ENCODE peak calls at places on chromosomes 11 and 22, in nine cellular contexts. Y is body of pancreas, A is esophagus squamous epithelium, N is esophagus muscularis mucosa, V is Karpas-422, O is heart right ventricle, T is right atrium auricular region, B is hepatocyte, E is H1. D is an unnamed sample. For H3K4me1, the result is how much of the 10 kb centered on the place peaks cover.

GRCh38 chr11:99343117-99343516 is 322.4 kb downstream of the CNTN5 start:
- DNase-seq in Y (no peak), A (no peak), N (no peak), V (no peak), O (no peak), T (no peak), B (no peak), E (no peak), D (no peak)

GRCh38 chr11:69126286-69126685 is 29.4 kb upstream of the SMIM38 start:
- DNase-seq in Y (no peak), A (no peak), N (no peak), V (no peak), O (no peak), T (no peak), B (no peak), E (no peak), D (no peak)

GRCh38 chr11:19511413-19512183 is 201.0 kb upstream of the NAV2 start:
- DNase-seq in Y (no peak), A (no peak), N (no peak), V (no peak), O (peak), T (peak), B (no peak), E (no peak), D (no peak)

GRCh38 chr11:43547411-43547718 is 133.2 kb upstream of the HSD17B12 start:
- DNase-seq in Y (peak), A (no peak), N (no peak), V (no peak), O (no peak), T (no peak), B (peak), E (no peak), D (no peak)

GRCh38 chr11:114208371-114208770 is 87.8 kb upstream of the NNMT start:
- DNase-seq in Y (no peak), A (no peak), N (no peak), V (no peak), O (no peak), T (no peak), B (no peak), E (no peak), D (peak)

GRCh38 chr22:40156001-40156516 is 21.7 kb upstream of the TNRC6B start:
- DNase-seq in Y (peak), A (no peak), N (peak), V (peak), O (no peak), T (no peak), B (peak), E (peak), D (no peak)

GRCh38 chr11:74005721-74006517 is 3.0 kb downstream of the UCP3 start:
- DNase-seq in Y (no peak), A (no peak), N (no peak), V (no peak), O (no peak), T (no peak), B (no peak), E (no peak), D (no peak)

GRCh38 chr11:96103721-96104120 is 179.8 kb upstream of the MTMR2 start:
- DNase-seq in Y (no peak), A (no peak), N (no peak), V (no peak), O (no peak), T (no peak), B (no peak), E (no peak), D (no peak)

GRCh38 chr11:2271327-2272240 is 1.2 kb upstream of the ASCL2 start:
- DNase-seq in Y (no peak), A (no peak), N (peak), V (no peak), O (peak), T (no peak), B (no peak), E (no peak), D (no peak)

GRCh38 chr22:39579909-39580571 is 9.5 kb downstream of the CACNA1I start:
- DNase-seq in Y (no peak), A (no peak), N (no peak), V (no peak), O (no peak), T (no peak), B (no peak), E (no peak), D (no peak)

GRCh38 chr22:17581631-17582030 is 18.3 kb downstream of the SLC25A18 start:
- DNase-seq in Y (no peak), A (no peak), N (no peak), V (no peak), O (no peak), T (no peak), B (no peak), E (no peak), D (no peak)

GRCh38 chr11:19116971-19117759 is at the start of gene ZDHHC13:
- DNase-seq in Y (peak), A (peak), N (peak), V (peak), O (peak), T (peak), B (peak), E (peak), D (peak)

GRCh38 chr11:78131956-78132355 is 7.5 kb downstream of the ALG8 start:
- DNase-seq in Y (no peak), A (no peak), N (no peak), V (no peak), O (no peak), T (no peak), B (no peak), E (no peak), D (no peak)

GRCh38 chr11:60951909-60952741 is at the start of gene SLC15A3:
- DNase-seq in Y (no peak), A (peak), N (no peak), V (peak), O (peak), T (peak), B (no peak), E (no peak), D (no peak)

GRCh38 chr11:106088896-106089295 is 11.4 kb downstream of the AASDHPPT start:
- DNase-seq in Y (no peak), A (no peak), N (no peak), V (no peak), O (no peak), T (no peak), B (no peak), E (no peak), D (no peak)

GRCh38 chr11:77654770-77655434 is 17.3 kb upstream of the CLNS1A start:
- DNase-seq in Y (no peak), A (no peak), N (no peak), V (no peak), O (no peak), T (no peak), B (no peak), E (no peak), D (no peak)

GRCh38 chr22:42114721-42115120 is 15.9 kb downstream of the CYP2D6 start:
- DNase-seq in Y (peak), A (no peak), N (no peak), V (peak), O (no peak), T (no peak), B (peak), E (no peak), D (no peak)

GRCh38 chr11:123434262-123434661 is 4.2 kb downstream of the GRAMD1B start:
- DNase-seq in Y (no peak), A (no peak), N (no peak), V (peak), O (no peak), T (no peak), B (no peak), E (no peak), D (no peak)

GRCh38 chr11:15993360-15993759 is 363.0 kb downstream of the SOX6 start:
- DNase-seq in Y (no peak), A (no peak), N (no peak), V (no peak), O (no peak), T (no peak), B (no peak), E (no peak), D (no peak)

GRCh38 chr11:60169264-60169915 is 13.5 kb downstream of the MS4A6A start:
- DNase-seq in Y (peak), A (no peak), N (no peak), V (peak), O (peak), T (no peak), B (no peak), E (no peak), D (no peak)

GRCh38 chr11:89667001-89667400 is 43.1 kb upstream of the TRIM77 start:
- DNase-seq in Y (no peak), A (no peak), N (no peak), V (no peak), O (no peak), T (no peak), B (no peak), E (no peak), D (no peak)

GRCh38 chr11:75436806-75437205 is 3.8 kb upstream of the KLHL35 start:
- DNase-seq in Y (no peak), A (no peak), N (no peak), V (no peak), O (no peak), T (no peak), B (no peak), E (no peak), D (no peak)

GRCh38 chr11:110867951-110868350 is 155.7 kb upstream of the ARHGAP20 start:
- DNase-seq in Y (no peak), A (no peak), N (no peak), V (no peak), O (no peak), T (no peak), B (no peak), E (no peak), D (no peak)

GRCh38 chr11:123107945-123108344 is 46.0 kb upstream of the HSPA8 start:
- DNase-seq in Y (no peak), A (no peak), N (no peak), V (no peak), O (no peak), T (no peak), B (no peak), E (no peak), D (no peak)

GRCh38 chr11:58513747-58514367 is 6.0 kb upstream of the OR5B21 start:
- DNase-seq in Y (peak), A (no peak), N (no peak), V (peak), O (peak), T (no peak), B (peak), E (peak), D (no peak)

GRCh38 chr11:75625970-75626691 is 42.7 kb downstream of the MAP6 start:
- DNase-seq in Y (no peak), A (no peak), N (no peak), V (no peak), O (no peak), T (no peak), B (no peak), E (no peak), D (no peak)

GRCh38 chr22:44032126-44032730 is 8.1 kb downstream of the PARVB start:
- DNase-seq in Y (no peak), A (no peak), N (no peak), V (no peak), O (no peak), T (no peak), B (no peak), E (no peak), D (no peak)

GRCh38 chr11:102111011-102111786 is 952 bp downstream of the YAP1 start:
- DNase-seq in Y (peak), A (no peak), N (peak), V (no peak), O (peak), T (peak), B (peak), E (peak), D (no peak)

DNA sequence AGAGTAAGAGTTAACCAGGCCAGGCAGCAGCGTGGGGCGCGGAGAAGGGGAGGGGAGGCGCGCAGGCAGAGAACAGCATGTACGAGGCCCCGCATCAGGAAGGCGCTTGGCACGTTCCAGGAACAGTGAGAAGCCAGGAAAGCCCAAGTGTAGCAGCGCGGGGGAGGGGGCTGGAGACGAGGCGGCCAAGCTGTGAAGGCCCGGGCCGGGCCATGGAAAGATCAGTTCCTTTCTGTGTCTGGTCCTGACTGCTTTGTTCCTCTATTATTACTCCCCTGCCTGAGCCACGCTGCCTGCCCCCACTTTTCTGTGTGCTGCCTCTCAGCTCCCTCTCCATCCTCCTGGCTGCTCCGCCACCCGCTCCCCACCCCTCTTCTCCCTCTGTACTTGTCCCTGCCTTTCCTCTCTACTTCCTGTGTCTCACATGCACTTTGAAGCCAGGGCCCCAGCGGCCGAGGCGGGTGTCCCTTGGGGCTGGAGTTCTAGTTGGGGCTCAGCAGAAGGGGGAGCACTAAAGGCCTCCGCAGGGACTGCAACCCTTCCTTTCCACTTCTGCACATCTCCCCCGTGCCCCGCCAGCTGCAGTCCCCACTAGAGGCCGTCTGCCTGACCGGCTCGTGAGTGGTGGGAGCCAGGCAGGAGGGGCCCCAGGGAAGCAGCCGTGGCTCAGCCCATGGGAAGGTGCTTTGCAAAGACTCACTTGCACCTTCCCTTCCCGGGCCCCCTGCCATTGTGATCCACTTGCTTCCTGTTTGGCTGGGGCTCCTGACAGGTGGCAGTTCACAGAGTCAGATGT is 63.7 kb downstream of the PRDM11 start:
- DNase-seq in Y (peak), A (no peak), N (peak), V (peak), O (peak), T (peak), B (peak), E (no peak), D (no peak)
- H3K27ac ChIP-seq in Y (peak), A (peak), N (peak), V (no peak), O (peak), T (peak), B (peak), E (no peak), D (no peak)

GRCh38 chr11:118877487-118878173 is 6.1 kb upstream of the CXCR5 start:
- DNase-seq in Y (no peak), A (no peak), N (no peak), V (no peak), O (no peak), T (no peak), B (no peak), E (no peak), D (no peak)
- H3K4me1 ChIP-seq in Y (under half), A (under half), N (under half), V (under half), O (under half), T (under half), B (under half), E (under half), D (half or more)

GRCh38 chr22:31206896-31207687 is 5.0 kb upstream of the LIMK2 start:
- DNase-seq in Y (no peak), A (no peak), N (no peak), V (no peak), O (peak), T (no peak), B (no peak), E (no peak), D (no peak)
- H3K27ac ChIP-seq in Y (peak), A (peak), N (peak), V (no peak), O (peak), T (no peak), B (peak), E (no peak), D (no peak)

GRCh38 chr11:120707663-120708062 is 196.1 kb downstream of the GRIK4 start:
- DNase-seq in Y (no peak), A (no peak), N (no peak), V (no peak), O (no peak), T (no peak), B (no peak), E (no peak), D (no peak)
- H3K4me1 ChIP-seq in Y (under half), A (under half), N (under half), V (under half), O (under half), T (under half), B (under half), E (under half), D (under half)

GRCh38 chr22:32309585-32310251 is 47.9 kb upstream of the RFPL3 start:
- DNase-seq in Y (no peak), A (no peak), N (peak), V (no peak), O (no peak), T (no peak), B (no peak), E (no peak), D (no peak)
- H3K27ac ChIP-seq in Y (no peak), A (no peak), N (no peak), V (no peak), O (no peak), T (no peak), B (no peak), E (no peak), D (no peak)

GRCh38 chr11:65419773-65420481 is 2.7 kb upstream of the NEAT1 start:
- DNase-seq in Y (peak), A (peak), N (peak), V (peak), O (peak), T (peak), B (peak), E (no peak), D (peak)
- H3K4me1 ChIP-seq in Y (half or more), A (under half), N (half or more), V (half or more), O (half or more), T (under half), B (under half), E (under half), D (half or more)

GRCh38 chr11:8328848-8329330 is 65.2 kb upstream of the LMO1 start:
- DNase-seq in Y (peak), A (no peak), N (no peak), V (peak), O (peak), T (peak), B (peak), E (peak), D (no peak)

GRCh38 chr11:8329961-8330361 is 66.3 kb upstream of the LMO1 start:
- DNase-seq in Y (no peak), A (no peak), N (no peak), V (no peak), O (no peak), T (no peak), B (no peak), E (no peak), D (no peak)

GRCh38 chr11:8327761-8328192 is 64.1 kb upstream of the LMO1 start:
- DNase-seq in Y (no peak), A (no peak), N (no peak), V (no peak), O (no peak), T (no peak), B (no peak), E (no peak), D (no peak)

GRCh38 chr11:8329336-8329735 is 65.7 kb upstream of the LMO1 start:
- DNase-seq in Y (no peak), A (no peak), N (no peak), V (no peak), O (no peak), T (no peak), B (no peak), E (no peak), D (no peak)

DNA sequence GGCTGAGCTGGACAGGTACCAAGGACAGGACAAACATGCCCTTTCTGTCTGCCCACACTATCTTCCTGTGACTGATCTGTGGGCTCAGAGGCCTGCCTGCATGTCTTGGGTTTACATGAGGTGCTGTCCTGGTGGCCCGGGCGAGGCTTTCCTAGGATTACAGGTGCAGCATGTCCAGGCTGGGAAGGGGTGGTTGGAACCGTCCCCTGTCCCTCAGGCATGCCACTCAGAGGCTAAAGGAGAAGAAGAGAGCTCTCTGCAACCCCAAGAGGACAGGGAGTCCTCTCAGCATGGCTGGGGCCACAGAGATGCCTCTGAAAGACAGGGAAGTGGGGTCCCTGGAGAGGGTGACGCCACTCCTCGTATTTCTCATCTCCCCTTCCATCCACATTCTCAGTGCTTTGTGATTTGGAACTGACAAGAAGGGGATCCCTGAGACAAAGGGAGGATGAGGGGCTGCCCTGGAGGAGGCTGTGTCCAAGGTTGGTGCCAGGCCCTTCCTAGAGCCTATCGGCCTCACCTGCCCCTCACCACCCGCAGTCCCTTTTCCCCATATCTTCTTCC is 64.6 kb upstream of the LMO1 start:
- DNase-seq in Y (no peak), A (no peak), N (no peak), V (no peak), O (no peak), T (no peak), B (no peak), E (no peak), D (no peak)
- H3K27ac ChIP-seq in Y (no peak), A (no peak), N (no peak), V (no peak), O (no peak), T (no peak), B (no peak), E (no peak), D (no peak)

DNA sequence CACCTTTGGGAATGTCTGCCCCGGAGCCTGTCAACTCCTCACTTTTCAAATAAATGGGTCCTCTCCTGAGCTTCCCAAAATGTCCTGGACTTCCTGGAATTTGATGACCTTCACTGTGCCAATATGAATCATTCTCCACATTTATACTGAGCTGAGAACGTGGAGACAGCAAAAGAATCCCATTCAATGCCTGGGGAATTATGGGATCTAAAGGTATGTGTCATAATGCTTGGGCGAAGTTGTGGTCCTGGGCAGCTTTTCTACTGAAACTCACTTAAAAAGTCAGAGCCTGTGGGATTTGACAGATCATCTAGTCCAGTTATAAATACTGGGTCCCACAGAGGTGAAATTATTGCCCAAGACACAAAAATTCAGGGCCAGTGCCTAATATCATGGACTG is 136.7 kb downstream of the KIF18A start:
- DNase-seq in Y (no peak), A (no peak), N (no peak), V (no peak), O (no peak), T (no peak), B (no peak), E (no peak), D (no peak)
- H3K4me1 ChIP-seq in Y (under half), A (under half), N (under half), V (under half), O (under half), T (under half), B (under half), E (under half), D (under half)

DNA sequence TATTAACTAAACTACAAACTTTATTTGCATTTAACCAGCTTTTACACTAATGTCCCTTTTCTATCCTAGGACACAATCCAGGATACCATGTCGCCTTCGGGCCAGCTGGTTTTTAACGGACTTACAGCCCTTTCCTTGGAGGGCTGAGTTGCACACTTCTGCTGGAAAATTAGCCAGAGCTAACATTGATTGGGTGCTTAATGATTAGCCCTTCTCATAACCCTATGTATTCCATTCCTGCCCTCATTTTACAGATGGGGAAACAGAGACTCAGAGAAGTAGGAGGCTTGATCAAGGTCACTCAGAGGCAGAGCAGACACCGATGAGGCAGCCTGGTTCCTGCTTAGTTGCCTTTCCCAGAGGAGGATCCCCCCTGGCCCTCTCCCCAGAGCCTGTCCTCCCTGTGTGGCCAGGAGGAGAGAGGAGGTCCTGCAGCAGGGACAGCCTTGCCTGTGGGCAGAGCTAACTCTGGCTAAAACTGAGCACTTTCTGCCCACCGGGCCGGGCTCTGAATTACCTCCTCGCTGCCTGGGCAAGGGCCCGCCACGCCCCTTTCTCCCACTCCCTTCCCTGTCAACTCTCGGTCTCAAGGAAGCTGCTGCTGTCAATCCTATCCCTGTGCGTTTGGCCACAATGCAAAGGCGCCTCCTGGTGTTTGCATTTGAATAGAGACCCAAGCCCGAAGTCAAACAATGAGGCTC is 59.6 kb upstream of the PAX6 start:
- DNase-seq in Y (peak), A (no peak), N (no peak), V (peak), O (peak), T (no peak), B (peak), E (peak), D (no peak)
- H3K27ac ChIP-seq in Y (no peak), A (no peak), N (no peak), V (no peak), O (no peak), T (no peak), B (no peak), E (no peak), D (no peak)